ENCODE peak calls at places on chromosome 6, in nine cellular contexts. P, R, M, T, H, Y, L, N and Q are unnamed samples.

GRCh38 chr6:150320450-150320849 is 48.4 kb upstream of the IYD start:
- DNase-seq in L (peak; percentile 40), M (no peak), N (peak; percentile 41), H (no peak), R (no peak), Y (no peak), P (no peak), T (no peak), Q (no peak)

GRCh38 chr6:2157441-2158127 is 87.8 kb downstream of the GMDS start:
- DNase-seq in R (peak; percentile 17), T (peak; percentile 83), H (no peak), M (no peak), N (peak; percentile 40), L (no peak), P (no peak), Y (no peak), Q (peak; percentile 27)

GRCh38 chr6:1917628-1918371 is 308.1 kb downstream of the FOXC1 start:
- DNase-seq in N (peak; percentile 68), T (peak; percentile 47), M (peak; percentile 99), P (peak; percentile 4), H (no peak), Y (no peak), R (no peak), L (no peak), Q (peak; percentile 86)

GRCh38 chr6:119076966-119077642 is 1.4 kb downstream of the FAM184A start:
- DNase-seq in R (no peak), Y (no peak), T (no peak), M (no peak), P (no peak), H (no peak), L (no peak), N (no peak), Q (no peak)

GRCh38 chr6:9250852-9251251 is 815.5 kb upstream of the SLC35B3 start:
- DNase-seq in T (no peak), M (peak; percentile 65), L (no peak), R (peak; percentile 69), N (peak; percentile 44), P (no peak), Y (no peak), H (peak; percentile 70), Q (peak; percentile 52)

GRCh38 chr6:55918639-55919038 is 43.2 kb upstream of the BMP5 start:
- DNase-seq in R (no peak), L (no peak), M (peak; percentile 52), Y (no peak), P (no peak), N (peak; percentile 21), T (no peak), H (no peak), Q (no peak)

GRCh38 chr6:5782783-5783567 is 223.8 kb downstream of the NRN1 start:
- DNase-seq in N (peak; percentile 77), P (no peak), L (no peak), R (no peak), T (no peak), H (peak; percentile 87), Y (no peak), M (no peak), Q (no peak)

GRCh38 chr6:137715589-137716045 is 151.4 kb upstream of the TNFAIP3 start:
- DNase-seq in L (no peak), T (no peak), H (no peak), Y (peak; percentile 30), R (no peak), N (peak; percentile 64), M (no peak), P (no peak), Q (no peak)

GRCh38 chr6:36545767-36546663 is 1.3 kb downstream of the STK38 start:
- DNase-seq in M (peak; percentile 11), L (no peak), R (peak; percentile 23), Y (no peak), N (peak; percentile 38), T (peak; percentile 45), H (no peak), P (no peak), Q (no peak)

GRCh38 chr6:144849920-144850319 is 564.8 kb downstream of the UTRN start:
- DNase-seq in R (no peak), M (no peak), T (no peak), N (no peak), L (no peak), H (peak; percentile 10), P (no peak), Y (no peak), Q (no peak)

GRCh38 chr6:21023210-21023609 is 489.0 kb downstream of the CDKAL1 start:
- DNase-seq in H (no peak), Y (no peak), M (no peak), T (no peak), R (no peak), L (no peak), P (no peak), N (no peak), Q (no peak)

GRCh38 chr6:83429857-83430605 is 820 bp downstream of the ME1 start:
- DNase-seq in N (peak; percentile 54), Y (no peak), R (peak; percentile 31), P (no peak), T (no peak), H (no peak), L (peak; percentile 31), M (peak; percentile 52), Q (peak; percentile 39)

GRCh38 chr6:84568971-84569370 is 195.4 kb downstream of the TBX18 start:
- DNase-seq in Y (no peak), T (no peak), L (no peak), R (no peak), N (peak; percentile 42), P (no peak), M (peak; percentile 13), H (no peak), Q (peak; percentile 64)

GRCh38 chr6:154995241-154996162 is at the start of gene TIAM2:
- DNase-seq in T (no peak), R (no peak), M (peak; percentile 16), N (peak; percentile 31), H (peak; percentile 37), Y (no peak), L (peak; percentile 17), P (no peak), Q (no peak)

GRCh38 chr6:135182120-135182992 is 1.2 kb downstream of the MYB start:
- DNase-seq in R (peak; percentile 50), L (no peak), H (peak; percentile 43), P (peak; percentile 4), Y (peak; percentile 14), T (no peak), M (no peak), N (no peak), Q (peak; percentile 9)

GRCh38 chr6:42292002-42292735 is 74.5 kb upstream of the MRPS10 start:
- DNase-seq in P (no peak), T (no peak), R (no peak), Y (no peak), L (no peak), M (peak; percentile 55), H (no peak), N (peak; percentile 52), Q (no peak)

GRCh38 chr6:12030993-12031550 is 19.0 kb downstream of the HIVEP1 start:
- DNase-seq in P (no peak), N (no peak), Y (no peak), T (no peak), M (no peak), R (no peak), H (no peak), L (no peak), Q (no peak)

GRCh38 chr6:106973841-106974336 is 640 bp downstream of the CD24 start:
- DNase-seq in M (no peak), H (peak; percentile 50), L (no peak), T (no peak), Y (no peak), P (no peak), N (peak; percentile 45), R (no peak), Q (no peak)

GRCh38 chr6:52509281-52510212 is 67.3 kb downstream of the TRAM2 start:
- DNase-seq in M (peak; percentile 82), L (no peak), R (no peak), H (no peak), P (no peak), N (peak; percentile 92), Y (no peak), T (no peak), Q (peak; percentile 50)

GRCh38 chr6:145736854-145737181 is 1.5 kb upstream of the EPM2A start:
- DNase-seq in Y (no peak), P (no peak), M (peak; percentile 41), N (peak; percentile 56), R (no peak), H (no peak), T (no peak), L (no peak), Q (peak; percentile 56)

GRCh38 chr6:146887447-146888077 is 288.8 kb downstream of the ADGB start:
- DNase-seq in T (no peak), L (no peak), M (no peak), H (no peak), P (no peak), Y (no peak), R (no peak), N (no peak), Q (no peak)

GRCh38 chr6:33732819-33733218 is 13.9 kb downstream of the IP6K3 start:
- DNase-seq in L (no peak), M (peak; percentile 18), N (no peak), Y (no peak), H (no peak), T (no peak), P (no peak), R (no peak), Q (no peak)

GRCh38 chr6:124462746-124463145 is 499.5 kb upstream of the RNF217 start:
- DNase-seq in R (no peak), T (no peak), N (no peak), L (no peak), P (no peak), Y (no peak), M (no peak), H (no peak), Q (no peak)

GRCh38 chr6:73528897-73529296 is 8.1 kb upstream of the EEF1A1 start:
- DNase-seq in L (no peak), H (no peak), N (no peak), T (no peak), P (no peak), M (no peak), R (no peak), Y (no peak), Q (no peak)

GRCh38 chr6:143620461-143620860 is 57.3 kb upstream of the PHACTR2 start:
- DNase-seq in P (no peak), L (no peak), M (no peak), N (peak; percentile 7), T (no peak), R (no peak), H (peak; percentile 26), Y (no peak), Q (no peak)

GRCh38 chr6:105077592-105078463 is 102.0 kb downstream of the POPDC3 start:
- DNase-seq in N (peak; percentile 69), T (peak; percentile 40), M (peak; percentile 46), L (no peak), Y (no peak), R (peak; percentile 52), P (no peak), H (peak; percentile 29), Q (peak; percentile 72)

GRCh38 chr6:33896391-33897192 is 92.8 kb upstream of the MLN start:
- DNase-seq in P (no peak), T (no peak), R (no peak), Y (no peak), M (no peak), N (peak; percentile 20), L (no peak), H (no peak), Q (no peak)

GRCh38 chr6:87154641-87155271 is 609 bp upstream of the ZNF292 start:
- DNase-seq in M (peak; percentile 84), P (no peak), L (no peak), N (peak; percentile 85), H (peak; percentile 83), Y (peak; percentile 52), R (peak; percentile 89), T (peak; percentile 20), Q (no peak)